ENCODE peak calls at places on chromosomes 16 and 17, in ten cellular contexts. One of them, this sample, is unnamed.

GRCh38 chr16:11240636-11241473 is 15.1 kb downstream of the SOCS1 start:
- DNase-seq in prostate gland: no peak
- DNase-seq in spleen: no peak
- DNase-seq in keratinocyte: no peak
- DNase-seq in adrenal gland: no peak
- DNase-seq in left lung: no peak
- DNase-seq in GM23248: no peak
- DNase-seq in heart left ventricle: peak
- DNase-seq in heart right ventricle: peak
- DNase-seq in tibial nerve: no peak
- DNase-seq in this sample: no peak

GRCh38 chr16:84411768-84412167 is 43.4 kb downstream of the ATP2C2 start:
- DNase-seq in prostate gland: no peak
- DNase-seq in spleen: no peak
- DNase-seq in keratinocyte: no peak
- DNase-seq in adrenal gland: no peak
- DNase-seq in left lung: no peak
- DNase-seq in GM23248: no peak
- DNase-seq in heart left ventricle: no peak
- DNase-seq in heart right ventricle: no peak
- DNase-seq in tibial nerve: no peak
- DNase-seq in this sample: no peak

GRCh38 chr16:54342966-54343365 is 56.4 kb upstream of the IRX3 start:
- DNase-seq in prostate gland: no peak
- DNase-seq in spleen: no peak
- DNase-seq in keratinocyte: peak
- DNase-seq in adrenal gland: no peak
- DNase-seq in left lung: no peak
- DNase-seq in GM23248: peak
- DNase-seq in heart left ventricle: no peak
- DNase-seq in heart right ventricle: no peak
- DNase-seq in tibial nerve: no peak
- DNase-seq in this sample: no peak

GRCh38 chr17:55245986-55246385 is 18.8 kb upstream of the HLF start:
- DNase-seq in prostate gland: no peak
- DNase-seq in spleen: no peak
- DNase-seq in keratinocyte: no peak
- DNase-seq in adrenal gland: no peak
- DNase-seq in left lung: no peak
- DNase-seq in GM23248: no peak
- DNase-seq in heart left ventricle: no peak
- DNase-seq in heart right ventricle: no peak
- DNase-seq in tibial nerve: no peak
- DNase-seq in this sample: no peak

GRCh38 chr17:2053380-2054261 is 1.3 kb upstream of the HIC1 start:
- DNase-seq in prostate gland: peak
- DNase-seq in spleen: peak
- DNase-seq in keratinocyte: no peak
- DNase-seq in adrenal gland: peak
- DNase-seq in left lung: peak
- DNase-seq in GM23248: peak
- DNase-seq in heart left ventricle: no peak
- DNase-seq in heart right ventricle: peak
- DNase-seq in tibial nerve: peak
- DNase-seq in this sample: peak

GRCh38 chr16:3609895-3610697 is 1.3 kb downstream of the SLX4 start:
- DNase-seq in prostate gland: peak
- DNase-seq in spleen: no peak
- DNase-seq in keratinocyte: no peak
- DNase-seq in adrenal gland: no peak
- DNase-seq in left lung: no peak
- DNase-seq in GM23248: peak
- DNase-seq in heart left ventricle: no peak
- DNase-seq in heart right ventricle: no peak
- DNase-seq in tibial nerve: no peak
- DNase-seq in this sample: no peak

GRCh38 chr17:65365209-65365608 is 196.2 kb downstream of the AXIN2 start:
- DNase-seq in prostate gland: no peak
- DNase-seq in spleen: no peak
- DNase-seq in keratinocyte: no peak
- DNase-seq in adrenal gland: no peak
- DNase-seq in left lung: no peak
- DNase-seq in GM23248: no peak
- DNase-seq in heart left ventricle: no peak
- DNase-seq in heart right ventricle: no peak
- DNase-seq in tibial nerve: no peak
- DNase-seq in this sample: no peak

GRCh38 chr16:84518804-84519341 is 14.4 kb upstream of the MEAK7 start:
- DNase-seq in prostate gland: no peak
- DNase-seq in spleen: peak
- DNase-seq in keratinocyte: no peak
- DNase-seq in adrenal gland: no peak
- DNase-seq in left lung: no peak
- DNase-seq in GM23248: no peak
- DNase-seq in heart left ventricle: no peak
- DNase-seq in heart right ventricle: no peak
- DNase-seq in tibial nerve: no peak
- DNase-seq in this sample: peak

GRCh38 chr17:4899341-4900230 is at the start of gene C17orf107:
- DNase-seq in prostate gland: peak
- DNase-seq in spleen: peak
- DNase-seq in keratinocyte: peak
- DNase-seq in adrenal gland: peak
- DNase-seq in left lung: peak
- DNase-seq in GM23248: peak
- DNase-seq in heart left ventricle: peak
- DNase-seq in heart right ventricle: peak
- DNase-seq in tibial nerve: peak
- DNase-seq in this sample: peak

GRCh38 chr16:67939507-67940435 is 3.1 kb upstream of the PSMB10 start:
- DNase-seq in prostate gland: peak
- DNase-seq in spleen: peak
- DNase-seq in keratinocyte: no peak
- DNase-seq in adrenal gland: peak
- DNase-seq in left lung: no peak
- DNase-seq in GM23248: no peak
- DNase-seq in heart left ventricle: no peak
- DNase-seq in heart right ventricle: no peak
- DNase-seq in tibial nerve: peak
- DNase-seq in this sample: no peak

GRCh38 chr16:23330583-23331249 is 28.6 kb downstream of the SCNN1B start:
- DNase-seq in prostate gland: no peak
- DNase-seq in spleen: no peak
- DNase-seq in keratinocyte: no peak
- DNase-seq in adrenal gland: peak
- DNase-seq in left lung: no peak
- DNase-seq in GM23248: no peak
- DNase-seq in heart left ventricle: no peak
- DNase-seq in heart right ventricle: no peak
- DNase-seq in tibial nerve: no peak
- DNase-seq in this sample: no peak

GRCh38 chr16:1984347-1985225 is 593 bp downstream of the GFER start:
- DNase-seq in prostate gland: no peak
- DNase-seq in spleen: no peak
- DNase-seq in keratinocyte: no peak
- DNase-seq in adrenal gland: no peak
- DNase-seq in left lung: no peak
- DNase-seq in GM23248: peak
- DNase-seq in heart left ventricle: no peak
- DNase-seq in heart right ventricle: no peak
- DNase-seq in tibial nerve: no peak
- DNase-seq in this sample: no peak

GRCh38 chr17:29628619-29629018 is 5.9 kb upstream of the CORO6 start:
- DNase-seq in prostate gland: no peak
- DNase-seq in spleen: no peak
- DNase-seq in keratinocyte: no peak
- DNase-seq in adrenal gland: no peak
- DNase-seq in left lung: no peak
- DNase-seq in GM23248: no peak
- DNase-seq in heart left ventricle: no peak
- DNase-seq in heart right ventricle: no peak
- DNase-seq in tibial nerve: no peak
- DNase-seq in this sample: no peak

GRCh38 chr16:85903576-85903975 is 4.6 kb downstream of the IRF8 start:
- DNase-seq in prostate gland: no peak
- DNase-seq in spleen: peak
- DNase-seq in keratinocyte: no peak
- DNase-seq in adrenal gland: no peak
- DNase-seq in left lung: no peak
- DNase-seq in GM23248: no peak
- DNase-seq in heart left ventricle: no peak
- DNase-seq in heart right ventricle: no peak
- DNase-seq in tibial nerve: no peak
- DNase-seq in this sample: no peak

GRCh38 chr16:85908444-85908843 is 9.5 kb downstream of the IRF8 start:
- DNase-seq in prostate gland: no peak
- DNase-seq in spleen: peak
- DNase-seq in keratinocyte: no peak
- DNase-seq in adrenal gland: no peak
- DNase-seq in left lung: no peak
- DNase-seq in GM23248: no peak
- DNase-seq in heart left ventricle: no peak
- DNase-seq in heart right ventricle: no peak
- DNase-seq in tibial nerve: no peak
- DNase-seq in this sample: no peak

GRCh38 chr16:85908889-85909584 is 10.1 kb downstream of the IRF8 start:
- DNase-seq in prostate gland: no peak
- DNase-seq in spleen: peak
- DNase-seq in keratinocyte: no peak
- DNase-seq in adrenal gland: peak
- DNase-seq in left lung: no peak
- DNase-seq in GM23248: no peak
- DNase-seq in heart left ventricle: peak
- DNase-seq in heart right ventricle: no peak
- DNase-seq in tibial nerve: peak
- DNase-seq in this sample: no peak

GRCh38 chr16:85905110-85906095 is 6.4 kb downstream of the IRF8 start:
- DNase-seq in prostate gland: no peak
- DNase-seq in spleen: peak
- DNase-seq in keratinocyte: no peak
- DNase-seq in adrenal gland: no peak
- DNase-seq in left lung: no peak
- DNase-seq in GM23248: no peak
- DNase-seq in heart left ventricle: no peak
- DNase-seq in heart right ventricle: no peak
- DNase-seq in tibial nerve: no peak
- DNase-seq in this sample: no peak

DNA sequence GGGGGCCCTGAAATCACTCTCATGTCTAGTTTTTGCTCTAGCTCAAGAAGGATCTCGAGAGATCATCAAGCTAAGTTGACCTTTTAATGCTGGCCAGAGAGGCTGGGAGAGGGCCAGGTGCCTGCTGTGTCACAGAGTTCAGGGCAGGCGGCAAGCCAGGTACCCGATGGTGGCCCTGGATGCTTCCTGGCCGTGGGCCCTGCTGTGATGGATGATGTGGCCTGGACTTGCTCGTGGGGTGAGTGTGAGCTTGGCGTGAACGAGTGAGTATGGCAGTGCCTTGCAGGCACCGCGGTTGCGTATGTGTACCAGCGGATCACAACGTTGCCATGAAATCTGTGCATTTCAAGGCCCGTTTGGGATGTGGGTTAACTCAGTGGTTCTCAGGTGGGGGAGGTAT is 7.4 kb downstream of the IRF8 start:
- DNase-seq in prostate gland: no peak
- DNase-seq in spleen: peak
- DNase-seq in keratinocyte: no peak
- DNase-seq in adrenal gland: no peak
- DNase-seq in left lung: no peak
- DNase-seq in GM23248: no peak
- DNase-seq in heart left ventricle: no peak
- DNase-seq in heart right ventricle: no peak
- DNase-seq in tibial nerve: no peak
- DNase-seq in this sample: no peak
- H3K27ac ChIP-seq in prostate gland: no peak
- H3K27ac ChIP-seq in spleen: peak
- H3K27ac ChIP-seq in keratinocyte: no peak
- H3K27ac ChIP-seq in adrenal gland: no peak
- H3K27ac ChIP-seq in left lung: no peak
- H3K27ac ChIP-seq in GM23248: no peak
- H3K27ac ChIP-seq in heart left ventricle: no peak
- H3K27ac ChIP-seq in heart right ventricle: no peak
- H3K27ac ChIP-seq in tibial nerve: no peak
- H3K27ac ChIP-seq in this sample: no peak

GRCh38 chr17:78996781-78997201 is 12.8 kb downstream of the CANT1 start:
- DNase-seq in prostate gland: no peak
- DNase-seq in spleen: no peak
- DNase-seq in keratinocyte: no peak
- DNase-seq in adrenal gland: no peak
- DNase-seq in left lung: no peak
- DNase-seq in GM23248: no peak
- DNase-seq in heart left ventricle: no peak
- DNase-seq in heart right ventricle: no peak
- DNase-seq in tibial nerve: no peak
- DNase-seq in this sample: no peak
- H3K27ac ChIP-seq in prostate gland: peak
- H3K27ac ChIP-seq in spleen: peak
- H3K27ac ChIP-seq in keratinocyte: peak
- H3K27ac ChIP-seq in adrenal gland: peak
- H3K27ac ChIP-seq in left lung: peak
- H3K27ac ChIP-seq in GM23248: no peak
- H3K27ac ChIP-seq in heart left ventricle: no peak
- H3K27ac ChIP-seq in heart right ventricle: no peak
- H3K27ac ChIP-seq in tibial nerve: peak
- H3K27ac ChIP-seq in this sample: no peak

GRCh38 chr17:81711814-81712467 is at the start of gene SLC25A10:
- DNase-seq in prostate gland: peak
- DNase-seq in spleen: peak
- DNase-seq in keratinocyte: no peak
- DNase-seq in adrenal gland: peak
- DNase-seq in left lung: peak
- DNase-seq in GM23248: peak
- DNase-seq in heart left ventricle: peak
- DNase-seq in heart right ventricle: peak
- DNase-seq in tibial nerve: peak
- DNase-seq in this sample: peak
- H3K27ac ChIP-seq in prostate gland: peak
- H3K27ac ChIP-seq in spleen: peak
- H3K27ac ChIP-seq in keratinocyte: peak
- H3K27ac ChIP-seq in adrenal gland: peak
- H3K27ac ChIP-seq in left lung: no peak
- H3K27ac ChIP-seq in GM23248: peak
- H3K27ac ChIP-seq in heart left ventricle: peak
- H3K27ac ChIP-seq in heart right ventricle: peak
- H3K27ac ChIP-seq in tibial nerve: peak
- H3K27ac ChIP-seq in this sample: no peak

DNA sequence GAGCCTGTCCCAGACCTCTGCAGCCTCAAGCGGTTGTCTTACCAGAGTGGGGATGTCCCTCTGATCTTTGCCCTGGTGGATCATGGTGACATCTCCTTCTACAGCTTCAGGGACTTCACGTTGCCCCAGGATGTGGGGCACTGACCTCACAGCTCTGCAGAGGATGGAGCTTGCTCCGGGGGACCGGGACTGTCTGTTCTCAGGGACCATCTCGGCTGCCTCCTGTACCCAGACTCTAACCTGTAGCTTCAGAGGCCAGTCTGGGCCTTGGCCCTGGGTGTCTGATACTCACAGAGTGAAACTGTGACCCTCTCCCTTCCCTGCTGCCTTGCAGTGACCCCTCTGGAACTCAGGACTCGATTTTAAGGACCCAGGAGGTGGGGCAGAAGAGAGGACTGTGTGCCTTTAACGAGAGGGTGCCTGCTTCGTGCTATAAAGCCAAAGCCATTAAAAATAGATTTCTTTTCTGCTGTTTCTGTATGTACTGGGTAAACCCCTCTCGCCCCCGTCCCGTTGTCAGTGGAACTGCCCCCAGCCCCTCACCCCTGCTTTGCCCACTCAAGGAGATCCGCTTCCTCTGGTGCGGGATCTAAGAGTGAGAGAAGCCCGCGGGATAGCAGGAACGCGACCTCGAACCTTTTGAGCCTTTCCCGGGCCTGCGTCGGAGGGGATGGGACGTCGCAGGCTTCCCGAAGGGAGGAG is 1.1 kb upstream of the LLGL2 start:
- DNase-seq in prostate gland: no peak
- DNase-seq in spleen: peak
- DNase-seq in keratinocyte: no peak
- DNase-seq in adrenal gland: peak
- DNase-seq in left lung: no peak
- DNase-seq in GM23248: no peak
- DNase-seq in heart left ventricle: no peak
- DNase-seq in heart right ventricle: no peak
- DNase-seq in tibial nerve: no peak
- DNase-seq in this sample: no peak
- H3K27ac ChIP-seq in prostate gland: peak
- H3K27ac ChIP-seq in spleen: peak
- H3K27ac ChIP-seq in keratinocyte: no peak
- H3K27ac ChIP-seq in adrenal gland: peak
- H3K27ac ChIP-seq in left lung: peak
- H3K27ac ChIP-seq in GM23248: no peak
- H3K27ac ChIP-seq in heart left ventricle: peak
- H3K27ac ChIP-seq in heart right ventricle: peak
- H3K27ac ChIP-seq in tibial nerve: peak
- H3K27ac ChIP-seq in this sample: no peak

This sample was measured in CD4-positive, alpha-beta T cell.